ENCODE peak calls at places on chromosomes 6 and 20, in six cellular contexts. L is stimulated activated CD8-positive, alpha-beta memory T cell treated with anti-CD3 and anti-CD28 coated beads, Interleukin-7, amount 100 ng/mL, for 1 hour; Y is globus pallidus; R is epithelial cell of esophagus; J is SHP77; C is AG04450. V is an unnamed sample.

GRCh38 chr6:28789553-28790083 is 134.2 kb downstream of the TRIM27 start:
- DNase-seq in J (peak), L (no peak), C (no peak), Y (no peak), R (peak), V (no peak)

GRCh38 chr6:130018292-130018829 is at the start of gene L3MBTL3:
- DNase-seq in L (peak), Y (peak), R (peak), J (peak), C (peak), V (peak)

GRCh38 chr6:34475167-34476047 is 9.5 kb downstream of the PACSIN1 start:
- DNase-seq in Y (no peak), R (no peak), C (no peak), J (no peak), L (no peak), V (no peak)

GRCh38 chr20:45969712-45970634 is 2.0 kb downstream of the ZNF335 start:
- DNase-seq in R (peak), Y (peak), J (peak), C (peak), L (no peak), V (peak)

GRCh38 chr6:42696526-42697267 is 25.7 kb downstream of the PRPH2 start:
- DNase-seq in C (no peak), L (no peak), R (no peak), Y (no peak), J (no peak), V (no peak)

GRCh38 chr6:117034547-117034946 is 157.5 kb downstream of the RFX6 start:
- DNase-seq in C (no peak), J (no peak), Y (no peak), R (peak), L (no peak), V (no peak)

GRCh38 chr20:17525650-17526049 is 5.5 kb downstream of the BFSP1 start:
- DNase-seq in R (peak), C (no peak), J (peak), Y (no peak), L (no peak), V (no peak)

GRCh38 chr20:10322073-10323012 is 103.7 kb downstream of the SNAP25 start:
- DNase-seq in L (no peak), J (peak), C (no peak), Y (no peak), R (peak), V (no peak)